ENCODE peak calls at places on chromosome 6, in six cellular contexts. C, D, U, W, H and X are unnamed samples.

GRCh38 chr6:16301511-16301910 is 63.1 kb downstream of the GMPR start:
- DNase-seq in W (no peak), H (no peak), D (no peak), U (no peak), C (no peak), X (no peak)

GRCh38 chr6:37092851-37093727 is 76.9 kb upstream of the PIM1 start:
- DNase-seq in H (no peak), U (no peak), C (no peak), D (no peak), W (no peak), X (no peak)

GRCh38 chr6:52595000-52595795 is 18.3 kb upstream of the TRAM2 start:
- DNase-seq in D (no peak), U (no peak), H (peak; percentile 85), C (peak; percentile 67), W (no peak), X (no peak)

GRCh38 chr6:31822038-31822821 is 5.3 kb upstream of the HSPA1B start:
- DNase-seq in D (peak; percentile 89), C (peak; percentile 65), W (peak; percentile 47), H (peak; percentile 91), U (peak; percentile 48), X (no peak)

GRCh38 chr6:39365281-39366074 is 43.0 kb upstream of the KCNK16 start:
- DNase-seq in W (no peak), H (no peak), D (no peak), C (peak; percentile 60), U (no peak), X (no peak)

GRCh38 chr6:26422329-26422728 is 18.0 kb upstream of the BTN3A3 start:
- DNase-seq in D (no peak), U (no peak), H (no peak), C (no peak), W (no peak), X (no peak)

GRCh38 chr6:134145786-134146185 is 93.4 kb upstream of the SLC2A12 start:
- DNase-seq in D (no peak), H (peak; percentile 69), C (no peak), U (no peak), W (no peak), X (no peak)

GRCh38 chr6:15962449-15962764 is 166.5 kb upstream of the MYLIP start:
- DNase-seq in D (no peak), W (no peak), H (peak; percentile 96), C (peak; percentile 27), U (no peak), X (no peak)

GRCh38 chr6:131519670-131520436 is 53.2 kb upstream of the ARG1 start:
- DNase-seq in H (peak; percentile 58), U (peak; percentile 15), D (peak; percentile 27), W (no peak), C (peak; percentile 26), X (peak; percentile 33)

GRCh38 chr6:47631248-47632196 is 66.9 kb upstream of the ADGRF4 start:
- DNase-seq in C (peak; percentile 39), U (no peak), W (no peak), D (no peak), H (peak; percentile 72), X (peak; percentile 75)

GRCh38 chr6:32196682-32197616 is 4.5 kb upstream of the GPSM3 start:
- DNase-seq in D (no peak), W (no peak), H (peak; percentile 38), C (no peak), U (no peak), X (no peak)

GRCh38 chr6:148790404-148790803 is 43.6 kb downstream of the UST start:
- DNase-seq in H (no peak), C (no peak), U (no peak), D (no peak), W (no peak), X (no peak)

GRCh38 chr6:135604035-135604865 is 106.7 kb upstream of the AHI1 start:
- DNase-seq in H (no peak), D (no peak), U (no peak), C (no peak), W (no peak), X (peak; percentile 36)

GRCh38 chr6:151082079-151082478 is 157.7 kb upstream of the AKAP12 start:
- DNase-seq in C (no peak), D (no peak), U (no peak), W (no peak), H (no peak), X (no peak)

GRCh38 chr6:81843302-81843701 is 90.8 kb upstream of the TENT5A start:
- DNase-seq in U (no peak), C (no peak), H (no peak), W (no peak), D (no peak), X (no peak)

GRCh38 chr6:26532699-26533523 is 5.3 kb upstream of the HMGN4 start:
- DNase-seq in H (peak; percentile 92), C (peak; percentile 73), U (peak; percentile 77), D (peak; percentile 80), W (peak; percentile 90), X (peak; percentile 93)

GRCh38 chr6:100886078-100886477 is 4.9 kb upstream of the ASCC3 start:
- DNase-seq in C (peak; percentile 8), D (no peak), W (no peak), U (no peak), H (no peak), X (no peak)

GRCh38 chr6:106112446-106112845 is 26.3 kb downstream of the PRDM1 start:
- DNase-seq in C (no peak), W (no peak), U (no peak), D (no peak), H (no peak), X (no peak)

GRCh38 chr6:134247271-134247833 is 70.6 kb downstream of the SGK1 start:
- DNase-seq in W (peak; percentile 48), U (peak; percentile 89), H (no peak), D (no peak), C (no peak), X (no peak)

GRCh38 chr6:106099235-106099537 is 13.1 kb downstream of the PRDM1 start:
- DNase-seq in H (peak; percentile 41), C (no peak), D (no peak), W (no peak), U (no peak), X (no peak)

GRCh38 chr6:27468334-27468733 is 4.6 kb downstream of the ZNF184 start:
- DNase-seq in C (no peak), D (no peak), U (no peak), W (no peak), H (peak; percentile 5), X (no peak)

GRCh38 chr6:106927531-106928398 is 46.8 kb downstream of the CD24 start:
- DNase-seq in D (no peak), H (peak; percentile 25), U (no peak), W (no peak), C (peak; percentile 39), X (no peak)

GRCh38 chr6:1756472-1757129 is 146.9 kb downstream of the FOXC1 start:
- DNase-seq in D (no peak), C (no peak), H (no peak), W (no peak), U (no peak), X (no peak)

GRCh38 chr6:81894286-81894685 is 141.8 kb upstream of the TENT5A start:
- DNase-seq in U (no peak), D (no peak), H (peak; percentile 88), C (no peak), W (no peak), X (no peak)

GRCh38 chr6:45812937-45813336 is 202.7 kb downstream of the CLIC5 start:
- DNase-seq in C (no peak), W (no peak), H (peak; percentile 63), D (no peak), U (no peak), X (no peak)

GRCh38 chr6:51972659-51973058 is 114.8 kb downstream of the PKHD1 start:
- DNase-seq in W (no peak), H (no peak), U (no peak), C (no peak), D (no peak), X (no peak)

GRCh38 chr6:46452312-46452917 is 38.8 kb downstream of the RCAN2 start:
- DNase-seq in W (no peak), H (no peak), U (no peak), C (no peak), D (peak; percentile 27), X (peak; percentile 17)

GRCh38 chr6:33732819-33733218 is 13.9 kb downstream of the IP6K3 start:
- DNase-seq in H (no peak), D (no peak), W (no peak), U (no peak), C (no peak), X (no peak)

GRCh38 chr6:45613678-45614077 is 235.9 kb upstream of the SUPT3H start:
- DNase-seq in C (no peak), H (peak; percentile 80), U (no peak), D (peak; percentile 78), W (no peak), X (no peak)

GRCh38 chr6:51855310-51856082 is 231.9 kb downstream of the PKHD1 start:
- DNase-seq in D (peak; percentile 36), W (no peak), C (peak; percentile 14), U (no peak), H (peak; percentile 60), X (peak; percentile 59)

GRCh38 chr6:134464690-134465411 is 146.9 kb upstream of the SGK1 start:
- DNase-seq in C (peak; percentile 68), W (no peak), H (peak; percentile 46), D (no peak), U (no peak), X (peak; percentile 36)

GRCh38 chr6:94099072-94099471 is 679.7 kb upstream of the EPHA7 start:
- DNase-seq in U (no peak), D (no peak), W (no peak), C (no peak), H (no peak), X (no peak)

GRCh38 chr6:1608976-1609661 is 596 bp upstream of the FOXC1 start:
- DNase-seq in D (no peak), C (no peak), H (no peak), W (no peak), U (no peak), X (peak; percentile 45)

GRCh38 chr6:123338394-123338793 is 298.4 kb downstream of the TRDN start:
- DNase-seq in C (no peak), H (no peak), U (no peak), W (no peak), D (no peak), X (peak; percentile 30)